ENCODE peak calls at places on chromosomes 13 and 19, in five cellular contexts. One of them, this sample, is unnamed. For H3K9me3, the result is how much of the 10 kb centered on the place peaks cover.

GRCh38 chr13:32059511-32059984 is 28.0 kb downstream of the FRY start:
- DNase-seq in left ventricle myocardium inferior: no peak
- DNase-seq in pancreas: no peak
- DNase-seq in aorta: no peak
- DNase-seq in hepatocyte: peak
- DNase-seq in this sample: no peak

GRCh38 chr13:97539651-97540230 is 105.8 kb downstream of the RAP2A start:
- DNase-seq in left ventricle myocardium inferior: no peak
- DNase-seq in pancreas: no peak
- DNase-seq in aorta: no peak
- DNase-seq in hepatocyte: no peak
- DNase-seq in this sample: no peak

GRCh38 chr13:97275265-97275664 is 53.1 kb downstream of the MBNL2 start:
- DNase-seq in left ventricle myocardium inferior: no peak
- DNase-seq in pancreas: no peak
- DNase-seq in aorta: no peak
- DNase-seq in hepatocyte: peak
- DNase-seq in this sample: no peak

GRCh38 chr19:38250821-38251563 is 5.2 kb downstream of the PPP1R14A start:
- DNase-seq in left ventricle myocardium inferior: peak
- DNase-seq in pancreas: peak
- DNase-seq in aorta: peak
- DNase-seq in hepatocyte: peak
- DNase-seq in this sample: peak

GRCh38 chr19:48476176-48476575 is 7.0 kb downstream of the CYTH2 start:
- DNase-seq in left ventricle myocardium inferior: no peak
- DNase-seq in pancreas: no peak
- DNase-seq in aorta: no peak
- DNase-seq in hepatocyte: no peak
- DNase-seq in this sample: no peak

GRCh38 chr13:30872685-30873443 is 33.2 kb upstream of the MEDAG start:
- DNase-seq in left ventricle myocardium inferior: no peak
- DNase-seq in pancreas: no peak
- DNase-seq in aorta: peak
- DNase-seq in hepatocyte: peak
- DNase-seq in this sample: no peak

GRCh38 chr19:56111601-56112312 is 9.3 kb downstream of the ZNF787 start:
- DNase-seq in left ventricle myocardium inferior: peak
- DNase-seq in pancreas: peak
- DNase-seq in aorta: no peak
- DNase-seq in hepatocyte: no peak
- DNase-seq in this sample: no peak

GRCh38 chr19:4758082-4758481 is 33.5 kb upstream of the FEM1A start:
- DNase-seq in left ventricle myocardium inferior: no peak
- DNase-seq in pancreas: no peak
- DNase-seq in aorta: no peak
- DNase-seq in hepatocyte: no peak
- DNase-seq in this sample: no peak

GRCh38 chr19:15426485-15427349 is 7.9 kb upstream of the AKAP8L start:
- DNase-seq in left ventricle myocardium inferior: no peak
- DNase-seq in pancreas: no peak
- DNase-seq in aorta: no peak
- DNase-seq in hepatocyte: no peak
- DNase-seq in this sample: peak

GRCh38 chr13:99034333-99035085 is 56.6 kb upstream of the DOCK9 start:
- DNase-seq in left ventricle myocardium inferior: no peak
- DNase-seq in pancreas: no peak
- DNase-seq in aorta: no peak
- DNase-seq in hepatocyte: no peak
- DNase-seq in this sample: no peak

GRCh38 chr13:42970824-42971669 is 21.0 kb downstream of the EPSTI1 start:
- DNase-seq in left ventricle myocardium inferior: no peak
- DNase-seq in pancreas: no peak
- DNase-seq in aorta: no peak
- DNase-seq in hepatocyte: peak
- DNase-seq in this sample: peak

GRCh38 chr19:36987091-36987490 is 71.0 kb downstream of the ZNF568 start:
- DNase-seq in left ventricle myocardium inferior: no peak
- DNase-seq in pancreas: no peak
- DNase-seq in aorta: no peak
- DNase-seq in hepatocyte: no peak
- DNase-seq in this sample: no peak

GRCh38 chr13:38180100-38180499 is 169.6 kb upstream of the UFM1 start:
- DNase-seq in left ventricle myocardium inferior: no peak
- DNase-seq in pancreas: no peak
- DNase-seq in aorta: no peak
- DNase-seq in hepatocyte: no peak
- DNase-seq in this sample: no peak

GRCh38 chr13:20553309-20553708 is 13.6 kb upstream of the IFT88 start:
- DNase-seq in left ventricle myocardium inferior: no peak
- DNase-seq in pancreas: no peak
- DNase-seq in aorta: no peak
- DNase-seq in hepatocyte: peak
- DNase-seq in this sample: no peak

GRCh38 chr13:91922969-91923592 is 524.7 kb downstream of the GPC5 start:
- DNase-seq in left ventricle myocardium inferior: no peak
- DNase-seq in pancreas: no peak
- DNase-seq in aorta: no peak
- DNase-seq in hepatocyte: peak
- DNase-seq in this sample: peak

GRCh38 chr19:51742736-51743288 is 8.9 kb downstream of the FPR1 start:
- DNase-seq in left ventricle myocardium inferior: no peak
- DNase-seq in pancreas: no peak
- DNase-seq in aorta: no peak
- DNase-seq in hepatocyte: no peak
- DNase-seq in this sample: no peak

GRCh38 chr13:46926856-46927625 is 30.2 kb upstream of the HTR2A start:
- DNase-seq in left ventricle myocardium inferior: no peak
- DNase-seq in pancreas: no peak
- DNase-seq in aorta: no peak
- DNase-seq in hepatocyte: no peak
- DNase-seq in this sample: no peak

GRCh38 chr19:32599736-32600157 is 18.8 kb downstream of the PDCD5 start:
- DNase-seq in left ventricle myocardium inferior: no peak
- DNase-seq in pancreas: no peak
- DNase-seq in aorta: no peak
- DNase-seq in hepatocyte: peak
- DNase-seq in this sample: peak

GRCh38 chr19:36144624-36145023 is 4.8 kb downstream of the CAPNS1 start:
- DNase-seq in left ventricle myocardium inferior: no peak
- DNase-seq in pancreas: no peak
- DNase-seq in aorta: no peak
- DNase-seq in hepatocyte: no peak
- DNase-seq in this sample: no peak

GRCh38 chr13:96779691-96780090 is 214.6 kb downstream of the OXGR1 start:
- DNase-seq in left ventricle myocardium inferior: no peak
- DNase-seq in pancreas: no peak
- DNase-seq in aorta: no peak
- DNase-seq in hepatocyte: no peak
- DNase-seq in this sample: no peak

GRCh38 chr13:45623516-45624090 is 8.1 kb upstream of the ERICH6B start:
- DNase-seq in left ventricle myocardium inferior: no peak
- DNase-seq in pancreas: no peak
- DNase-seq in aorta: no peak
- DNase-seq in hepatocyte: no peak
- DNase-seq in this sample: no peak

GRCh38 chr13:44853641-44854040 is 135.6 kb downstream of the NUFIP1 start:
- DNase-seq in left ventricle myocardium inferior: no peak
- DNase-seq in pancreas: no peak
- DNase-seq in aorta: no peak
- DNase-seq in hepatocyte: peak
- DNase-seq in this sample: no peak

GRCh38 chr19:1748115-1748702 is 5.1 kb upstream of the ONECUT3 start:
- DNase-seq in left ventricle myocardium inferior: no peak
- DNase-seq in pancreas: no peak
- DNase-seq in aorta: no peak
- DNase-seq in hepatocyte: peak
- DNase-seq in this sample: no peak
- H3K4me3 ChIP-seq in left ventricle myocardium inferior: no peak
- H3K4me3 ChIP-seq in pancreas: no peak
- H3K4me3 ChIP-seq in aorta: no peak
- H3K4me3 ChIP-seq in hepatocyte: no peak
- H3K4me3 ChIP-seq in this sample: no peak

DNA sequence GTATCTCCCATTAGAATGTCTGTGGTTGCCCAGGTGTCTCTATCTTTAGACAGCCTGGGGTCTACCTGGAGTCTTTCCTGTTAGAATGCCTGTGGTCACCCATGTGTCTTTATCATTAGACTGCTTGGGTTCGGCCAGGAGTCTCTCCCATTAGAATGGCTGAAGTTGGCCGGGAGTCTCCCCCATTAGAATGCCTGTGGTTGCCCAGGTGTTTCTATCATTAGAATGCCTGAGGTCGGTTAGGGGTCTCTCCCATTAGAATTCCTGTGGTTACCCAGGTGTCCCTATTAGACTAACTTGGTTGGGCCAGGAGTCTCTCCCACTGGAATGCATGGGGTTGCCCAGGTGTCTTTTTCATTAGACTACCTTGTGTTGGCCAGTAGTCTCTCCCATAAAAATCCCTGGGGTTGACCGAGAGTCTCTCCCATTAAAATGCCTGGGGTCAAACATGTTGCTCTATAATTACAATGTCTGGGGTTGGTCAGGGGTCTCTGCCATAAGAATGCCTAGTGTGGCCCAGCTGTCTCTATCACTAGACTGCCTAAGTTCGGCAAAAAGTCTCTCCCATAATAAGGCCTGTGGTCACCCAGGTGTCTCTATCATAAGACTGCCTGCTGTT is 1448.7 kb downstream of the UQCRFS1 start:
- DNase-seq in left ventricle myocardium inferior: no peak
- DNase-seq in pancreas: no peak
- DNase-seq in aorta: no peak
- DNase-seq in hepatocyte: no peak
- DNase-seq in this sample: no peak
- H3K9me3 ChIP-seq in left ventricle myocardium inferior: half or more
- H3K9me3 ChIP-seq in pancreas: under half
- H3K9me3 ChIP-seq in aorta: under half
- H3K9me3 ChIP-seq in hepatocyte: under half
- H3K9me3 ChIP-seq in this sample: under half

GRCh38 chr19:19145281-19145999 is 7.2 kb upstream of the TMEM161A start:
- DNase-seq in left ventricle myocardium inferior: no peak
- DNase-seq in pancreas: peak
- DNase-seq in aorta: no peak
- DNase-seq in hepatocyte: no peak
- DNase-seq in this sample: no peak
- H3K4me3 ChIP-seq in left ventricle myocardium inferior: peak
- H3K4me3 ChIP-seq in pancreas: no peak
- H3K4me3 ChIP-seq in aorta: no peak
- H3K4me3 ChIP-seq in hepatocyte: no peak
- H3K4me3 ChIP-seq in this sample: no peak

DNA sequence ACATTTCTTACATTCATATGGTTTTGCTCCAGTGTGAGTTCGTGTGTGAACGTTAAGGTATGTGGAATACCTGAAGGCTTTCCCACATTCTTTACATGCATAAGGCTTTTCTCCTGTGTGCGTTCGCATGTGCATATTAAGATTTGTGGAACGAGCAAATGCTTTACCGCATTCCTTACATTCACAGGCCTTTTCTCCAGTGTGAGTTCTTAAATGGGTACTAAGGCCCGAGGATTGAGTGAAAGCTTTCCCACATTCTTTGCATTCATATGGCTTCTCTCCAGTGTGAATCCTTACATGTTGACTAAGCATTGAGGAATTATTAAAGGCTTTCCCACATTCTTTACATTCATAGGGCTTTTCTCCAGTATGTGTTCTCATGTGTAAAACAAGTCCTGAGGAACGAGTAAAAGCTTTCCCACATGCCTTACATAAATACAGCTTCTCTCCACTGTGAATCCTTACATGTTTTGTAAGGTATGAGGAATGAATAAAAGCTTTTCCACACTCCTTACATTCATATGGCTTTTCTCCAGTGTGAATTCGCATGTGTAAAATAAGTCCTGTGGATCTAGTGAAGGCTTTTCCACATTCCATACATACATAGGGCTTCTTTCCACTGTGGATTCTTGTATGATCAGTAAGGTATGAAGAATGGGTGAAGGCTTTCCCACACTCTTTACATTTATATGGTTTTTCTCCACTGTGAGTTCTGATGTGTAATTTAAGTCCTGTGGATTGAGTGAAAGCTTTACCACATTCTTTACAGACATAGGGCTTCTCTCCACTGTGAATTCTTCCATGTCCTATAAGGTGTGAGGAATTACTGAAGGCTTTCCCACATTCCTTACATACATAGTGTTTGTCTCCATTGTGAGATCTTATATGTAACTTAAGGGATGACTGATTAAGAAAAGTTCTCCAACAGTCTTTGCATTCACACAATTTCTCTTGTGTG is 10.7 kb downstream of the ZNF846 start:
- DNase-seq in left ventricle myocardium inferior: no peak
- DNase-seq in pancreas: no peak
- DNase-seq in aorta: no peak
- DNase-seq in hepatocyte: no peak
- DNase-seq in this sample: no peak
- H3K9me3 ChIP-seq in left ventricle myocardium inferior: half or more
- H3K9me3 ChIP-seq in pancreas: under half
- H3K9me3 ChIP-seq in aorta: under half
- H3K9me3 ChIP-seq in hepatocyte: half or more
- H3K9me3 ChIP-seq in this sample: under half

GRCh38 chr19:46442808-46443450 is 14.2 kb upstream of the PNMA8C start:
- DNase-seq in left ventricle myocardium inferior: no peak
- DNase-seq in pancreas: peak
- DNase-seq in aorta: peak
- DNase-seq in hepatocyte: no peak
- DNase-seq in this sample: no peak
- H3K4me3 ChIP-seq in left ventricle myocardium inferior: no peak
- H3K4me3 ChIP-seq in pancreas: no peak
- H3K4me3 ChIP-seq in aorta: peak
- H3K4me3 ChIP-seq in hepatocyte: no peak
- H3K4me3 ChIP-seq in this sample: no peak

GRCh38 chr19:44232867-44233266 is 20.5 kb downstream of the ZNF227 start:
- DNase-seq in left ventricle myocardium inferior: no peak
- DNase-seq in pancreas: no peak
- DNase-seq in aorta: no peak
- DNase-seq in hepatocyte: no peak
- DNase-seq in this sample: no peak

DNA sequence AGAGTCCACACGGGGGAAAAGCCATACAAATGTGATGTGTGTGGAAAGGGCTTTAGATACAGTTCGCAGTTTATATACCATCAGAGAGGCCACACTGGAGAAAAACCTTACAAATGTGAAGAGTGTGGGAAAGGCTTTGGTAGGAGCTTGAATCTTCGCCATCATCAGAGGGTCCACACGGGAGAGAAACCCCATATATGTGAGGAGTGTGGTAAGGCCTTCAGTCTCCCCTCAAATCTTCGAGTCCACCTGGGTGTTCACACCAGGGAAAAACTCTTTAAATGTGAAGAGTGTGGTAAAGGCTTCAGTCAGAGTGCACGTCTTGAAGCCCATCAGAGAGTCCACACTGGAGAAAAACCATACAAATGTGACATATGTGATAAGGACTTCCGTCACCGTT is 23.3 kb upstream of the ZNF233 start:
- DNase-seq in left ventricle myocardium inferior: no peak
- DNase-seq in pancreas: no peak
- DNase-seq in aorta: no peak
- DNase-seq in hepatocyte: no peak
- DNase-seq in this sample: no peak
- H3K9me3 ChIP-seq in left ventricle myocardium inferior: half or more
- H3K9me3 ChIP-seq in pancreas: under half
- H3K9me3 ChIP-seq in aorta: under half
- H3K9me3 ChIP-seq in hepatocyte: under half
- H3K9me3 ChIP-seq in this sample: under half